ENCODE peak calls at places on chromosomes 2 and 18, in four cellular contexts. K is A549, F is SK-N-SH, A is HepG2. I is an unnamed sample.

GRCh38 chr18:50970006-50970405 is 2.2 kb downstream of the ELAC1 start:
- DNase-seq in K (no peak), A (no peak), F (no peak), I (no peak)

GRCh38 chr2:43193996-43194869 is 32.2 kb downstream of the ZFP36L2 start:
- DNase-seq in A (peak; percentile 98), F (no peak), K (peak; percentile 85), I (no peak)

GRCh38 chr2:100623033-100623715 is 60.4 kb downstream of the PDCL3 start:
- DNase-seq in A (no peak), K (no peak), F (no peak), I (no peak)

GRCh38 chr2:60551241-60552095 is 2.0 kb downstream of the BCL11A start:
- DNase-seq in K (peak; percentile 26), F (peak; percentile 62), A (no peak), I (peak; percentile 79)

GRCh38 chr2:206011018-206011614 is 74.9 kb downstream of the INO80D start:
- DNase-seq in A (no peak), F (no peak), K (no peak), I (no peak)

GRCh38 chr18:67476585-67476984 is 39.9 kb downstream of the DSEL start:
- DNase-seq in A (no peak), F (no peak), K (no peak), I (no peak)

GRCh38 chr2:158743466-158743865 is 51.7 kb upstream of the DAPL1 start:
- DNase-seq in K (no peak), A (no peak), F (peak; percentile 49), I (no peak)

GRCh38 chr2:239247401-239248245 is 153.2 kb downstream of the HDAC4 start:
- DNase-seq in F (no peak), A (peak; percentile 76), K (no peak), I (peak; percentile 44)

GRCh38 chr18:12403601-12404506 is 3.9 kb upstream of the PRELID3A start:
- DNase-seq in A (no peak), K (peak; percentile 80), F (no peak), I (no peak)

GRCh38 chr2:157432475-157433106 is 11.3 kb downstream of the CYTIP start:
- DNase-seq in A (no peak), K (no peak), F (no peak), I (no peak)

GRCh38 chr2:237604960-237605359 is 14.4 kb upstream of the RAB17 start:
- DNase-seq in K (peak; percentile 48), F (no peak), A (peak; percentile 64), I (no peak)

GRCh38 chr18:31237142-31237541 is 74.5 kb upstream of the DSC1 start:
- DNase-seq in F (no peak), K (no peak), A (no peak), I (no peak)

GRCh38 chr18:48904847-48905394 is 45.8 kb downstream of the SMAD7 start:
- DNase-seq in F (no peak), K (no peak), A (no peak), I (no peak)

GRCh38 chr2:75481041-75481836 is 79.5 kb downstream of the EVA1A start:
- DNase-seq in F (peak; percentile 30), A (peak; percentile 88), K (peak; percentile 52), I (no peak)

GRCh38 chr18:76493213-76494107 is 1.6 kb downstream of the ZNF516 start:
- DNase-seq in K (peak; percentile 19), A (peak; percentile 82), F (peak; percentile 33), I (no peak)

GRCh38 chr2:159564081-159564480 is 52.3 kb downstream of the BAZ2B start:
- DNase-seq in F (peak; percentile 6), K (no peak), A (no peak), I (no peak)

GRCh38 chr18:53971331-53971730 is 253.1 kb downstream of the MBD2 start:
- DNase-seq in A (no peak), K (no peak), F (no peak), I (no peak)

GRCh38 chr2:40315684-40316083 is 136.2 kb downstream of the SLC8A1 start:
- DNase-seq in K (no peak), A (no peak), F (no peak), I (no peak)

GRCh38 chr2:208479342-208479741 is 72.8 kb downstream of the PTH2R start:
- DNase-seq in K (no peak), F (no peak), A (no peak), I (no peak)

GRCh38 chr2:217954469-217954868 is 48.3 kb downstream of the TNS1 start:
- DNase-seq in A (no peak), K (no peak), F (no peak), I (peak; percentile 80)

GRCh38 chr2:187316040-187316439 is 132.0 kb downstream of the CALCRL start:
- DNase-seq in A (no peak), K (no peak), F (no peak), I (no peak)

GRCh38 chr18:61883547-61883946 is 9.3 kb downstream of the RNF152 start:
- DNase-seq in F (no peak), K (no peak), A (no peak), I (no peak)

GRCh38 chr2:65292461-65293127 is 65.0 kb downstream of the ACTR2 start:
- DNase-seq in A (no peak), F (no peak), K (no peak), I (no peak)

GRCh38 chr2:16135913-16136310 is 195.6 kb downstream of the MYCN start:
- DNase-seq in K (no peak), A (no peak), F (no peak), I (no peak)

GRCh38 chr18:22223263-22223960 is 54.0 kb downstream of the GATA6 start:
- DNase-seq in F (no peak), K (peak; percentile 84), A (peak; percentile 36), I (peak; percentile 84)

GRCh38 chr2:11004206-11004605 is 92.5 kb downstream of the KCNF1 start:
- DNase-seq in K (no peak), A (peak; percentile 27), F (no peak), I (no peak)

GRCh38 chr2:72278046-72278445 is 130.4 kb upstream of the CYP26B1 start:
- DNase-seq in A (no peak), F (no peak), K (peak; percentile 46), I (no peak)

GRCh38 chr2:1855150-1855549 is 110.8 kb upstream of the PXDN start:
- DNase-seq in K (no peak), F (peak; percentile 91), A (no peak), I (no peak)

GRCh38 chr2:235598842-235599531 is 105.1 kb downstream of the AGAP1 start:
- DNase-seq in K (peak; percentile 21), A (peak; percentile 54), F (no peak), I (no peak)

GRCh38 chr18:26440644-26441043 is 107.7 kb downstream of the KCTD1 start:
- DNase-seq in K (no peak), A (no peak), F (no peak), I (no peak)

GRCh38 chr2:128425216-128425615 is 106.5 kb upstream of the HS6ST1 start:
- DNase-seq in F (no peak), K (no peak), A (no peak), I (no peak)

GRCh38 chr2:127176371-127177311 is 43.5 kb downstream of the CYP27C1 start:
- DNase-seq in F (peak; percentile 53), A (no peak), K (no peak), I (peak; percentile 81)

GRCh38 chr2:133859578-133859977 is 291.3 kb upstream of the NCKAP5 start:
- DNase-seq in K (no peak), A (no peak), F (no peak), I (no peak)

GRCh38 chr2:160334028-160334729 is 134.1 kb upstream of the ITGB6 start:
- DNase-seq in A (no peak), F (no peak), K (no peak), I (no peak)

GRCh38 chr2:15302154-15302553 is 259.0 kb downstream of the NBAS start:
- DNase-seq in A (no peak), F (no peak), K (no peak), I (no peak)

GRCh38 chr2:150989969-150990368 is 271.7 kb downstream of the RBM43 start:
- DNase-seq in F (no peak), K (no peak), A (no peak), I (no peak)

GRCh38 chr2:189483571-189484415 is 42.5 kb downstream of the WDR75 start:
- DNase-seq in K (no peak), F (peak; percentile 6), A (no peak), I (no peak)

GRCh38 chr2:12684471-12684936 is 32.2 kb upstream of the TRIB2 start:
- DNase-seq in A (no peak), F (no peak), K (no peak), I (no peak)

GRCh38 chr18:6729247-6730091 is at the start of gene ARHGAP28:
- DNase-seq in K (peak; percentile 76), F (peak; percentile 89), A (no peak), I (peak; percentile 74)
- TF ChIP-seq EP300 in K (no peak), F (no peak), A (no peak), I (no peak)

GRCh38 chr2:28751102-28751955 is at the start of gene PPP1CB:
- DNase-seq in A (peak; percentile 93), F (peak; percentile 99), K (peak; percentile 98), I (peak; percentile 97)
- TF ChIP-seq EP300 in A (peak; percentile 31), F (no peak), K (no peak), I (peak; percentile 58)

GRCh38 chr18:46649071-46649862 is 7.8 kb downstream of the LOXHD1 start:
- DNase-seq in A (no peak), K (no peak), F (no peak), I (no peak)
- TF ChIP-seq EP300 in A (no peak), K (no peak), F (no peak), I (no peak)

GRCh38 chr2:62284980-62285379 is 89.1 kb downstream of the B3GNT2 start:
- DNase-seq in A (no peak), F (no peak), K (no peak), I (no peak)

GRCh38 chr2:62286089-62286785 is 90.3 kb downstream of the B3GNT2 start:
- DNase-seq in A (no peak), F (no peak), K (no peak), I (no peak)

GRCh38 chr2:62291052-62291451 is 95.1 kb downstream of the B3GNT2 start:
- DNase-seq in A (no peak), F (no peak), K (no peak), I (no peak)

GRCh38 chr2:62287335-62287734 is 91.4 kb downstream of the B3GNT2 start:
- DNase-seq in K (no peak), F (no peak), A (no peak), I (no peak)

DNA sequence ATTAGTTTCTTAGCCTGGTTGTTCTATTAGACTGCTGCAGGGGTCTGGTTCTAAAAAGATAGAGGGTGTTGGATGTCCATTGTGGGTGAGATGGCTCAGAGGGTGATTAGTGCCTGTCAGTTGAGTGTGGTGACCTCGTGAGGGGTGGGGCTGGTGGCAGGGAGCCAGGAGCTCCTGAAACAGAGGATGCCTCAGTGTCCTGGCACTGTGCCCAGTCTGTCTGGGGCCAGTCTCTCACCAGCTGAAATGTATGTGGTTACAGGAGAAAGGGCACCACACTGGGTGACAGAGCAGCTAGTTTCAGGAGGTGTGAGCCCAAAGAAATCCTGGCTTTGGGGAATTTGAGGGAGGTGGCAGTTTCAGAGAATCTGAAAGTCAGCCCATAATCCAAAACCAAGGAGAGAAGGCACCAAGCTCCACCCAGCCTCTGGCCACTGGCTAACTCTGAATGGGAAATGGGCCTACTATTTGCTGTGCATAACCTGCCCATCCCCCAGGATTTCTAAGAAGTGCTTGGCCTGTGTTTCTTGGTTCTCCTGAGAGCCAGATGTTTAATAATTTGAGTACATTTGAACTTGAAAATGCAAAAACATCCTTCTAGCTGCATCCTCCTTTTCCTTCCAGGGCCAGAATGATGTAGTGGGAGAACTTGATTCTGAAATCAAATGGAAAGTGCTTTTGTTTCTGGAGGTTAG is 92.1 kb downstream of the B3GNT2 start:
- DNase-seq in F (peak; percentile 81), A (peak; percentile 44), K (peak; percentile 51), I (no peak)
- TF ChIP-seq EP300 in F (no peak), A (no peak), K (no peak), I (no peak)